ENCODE peak calls at places on chromosomes 5 and 9, in six cellular contexts. One of them, this sample, is unnamed.

GRCh38 chr9:86947146-86948081 is at the start of gene GAS1:
- DNase-seq in heart right ventricle: peak; percentile 85
- DNase-seq in effector memory CD4-positive, alpha-beta T cell: peak; percentile 45
- DNase-seq in fibroblast of pulmonary artery: peak; percentile 99
- DNase-seq in non-pigmented ciliary epithelial cell: peak; percentile 86
- DNase-seq in cardiac muscle cell: peak; percentile 95
- DNase-seq in this sample: peak; percentile 42

GRCh38 chr9:86598411-86599239 is 244.4 kb upstream of the TUT7 start:
- DNase-seq in fibroblast of pulmonary artery: no peak
- DNase-seq in cardiac muscle cell: no peak
- DNase-seq in non-pigmented ciliary epithelial cell: no peak
- DNase-seq in heart right ventricle: no peak
- DNase-seq in effector memory CD4-positive, alpha-beta T cell: no peak
- DNase-seq in this sample: no peak

GRCh38 chr5:74017786-74018211 is 391.8 kb downstream of the ARHGEF28 start:
- DNase-seq in effector memory CD4-positive, alpha-beta T cell: no peak
- DNase-seq in fibroblast of pulmonary artery: peak; percentile 32
- DNase-seq in cardiac muscle cell: no peak
- DNase-seq in non-pigmented ciliary epithelial cell: no peak
- DNase-seq in heart right ventricle: no peak
- DNase-seq in this sample: no peak

GRCh38 chr5:61572959-61573358 is 240.9 kb downstream of the ZSWIM6 start:
- DNase-seq in effector memory CD4-positive, alpha-beta T cell: no peak
- DNase-seq in fibroblast of pulmonary artery: no peak
- DNase-seq in cardiac muscle cell: no peak
- DNase-seq in heart right ventricle: no peak
- DNase-seq in non-pigmented ciliary epithelial cell: no peak
- DNase-seq in this sample: no peak

GRCh38 chr5:111670826-111671492 is 86.0 kb downstream of the NREP start:
- DNase-seq in effector memory CD4-positive, alpha-beta T cell: no peak
- DNase-seq in fibroblast of pulmonary artery: no peak
- DNase-seq in cardiac muscle cell: no peak
- DNase-seq in non-pigmented ciliary epithelial cell: no peak
- DNase-seq in heart right ventricle: no peak
- DNase-seq in this sample: no peak

GRCh38 chr9:32581512-32582143 is 8.7 kb upstream of the NDUFB6 start:
- DNase-seq in non-pigmented ciliary epithelial cell: no peak
- DNase-seq in fibroblast of pulmonary artery: peak; percentile 87
- DNase-seq in heart right ventricle: peak; percentile 21
- DNase-seq in cardiac muscle cell: peak; percentile 66
- DNase-seq in effector memory CD4-positive, alpha-beta T cell: no peak
- DNase-seq in this sample: no peak

GRCh38 chr9:136757328-136757727 is 715 bp downstream of the LCN8 start:
- DNase-seq in heart right ventricle: no peak
- DNase-seq in fibroblast of pulmonary artery: no peak
- DNase-seq in non-pigmented ciliary epithelial cell: no peak
- DNase-seq in effector memory CD4-positive, alpha-beta T cell: no peak
- DNase-seq in cardiac muscle cell: no peak
- DNase-seq in this sample: no peak

GRCh38 chr5:156888520-156888919 is 38.4 kb downstream of the PPP1R2B start:
- DNase-seq in fibroblast of pulmonary artery: no peak
- DNase-seq in cardiac muscle cell: no peak
- DNase-seq in non-pigmented ciliary epithelial cell: no peak
- DNase-seq in heart right ventricle: no peak
- DNase-seq in effector memory CD4-positive, alpha-beta T cell: no peak
- DNase-seq in this sample: no peak

GRCh38 chr9:128304151-128304970 is 17.9 kb downstream of the TRUB2 start:
- DNase-seq in fibroblast of pulmonary artery: no peak
- DNase-seq in cardiac muscle cell: no peak
- DNase-seq in non-pigmented ciliary epithelial cell: no peak
- DNase-seq in effector memory CD4-positive, alpha-beta T cell: no peak
- DNase-seq in heart right ventricle: no peak
- DNase-seq in this sample: no peak

GRCh38 chr9:78676623-78677022 is 379.7 kb downstream of the PSAT1 start:
- DNase-seq in fibroblast of pulmonary artery: peak; percentile 7
- DNase-seq in heart right ventricle: no peak
- DNase-seq in cardiac muscle cell: no peak
- DNase-seq in effector memory CD4-positive, alpha-beta T cell: no peak
- DNase-seq in non-pigmented ciliary epithelial cell: no peak
- DNase-seq in this sample: no peak

GRCh38 chr9:5518061-5518936 is 8.0 kb downstream of the PDCD1LG2 start:
- DNase-seq in heart right ventricle: no peak
- DNase-seq in non-pigmented ciliary epithelial cell: no peak
- DNase-seq in cardiac muscle cell: no peak
- DNase-seq in fibroblast of pulmonary artery: no peak
- DNase-seq in effector memory CD4-positive, alpha-beta T cell: no peak
- DNase-seq in this sample: no peak

GRCh38 chr5:150781706-150782614 is 3.4 kb downstream of the SMIM3 start:
- DNase-seq in non-pigmented ciliary epithelial cell: peak; percentile 69
- DNase-seq in heart right ventricle: peak; percentile 67
- DNase-seq in cardiac muscle cell: no peak
- DNase-seq in fibroblast of pulmonary artery: peak; percentile 93
- DNase-seq in effector memory CD4-positive, alpha-beta T cell: no peak
- DNase-seq in this sample: no peak

This sample was measured in T-helper 1 cell.